ENCODE peak calls at places on chromosomes 11 and 22, in six cellular contexts. Q is MCF 10A, Z is osteocyte, F is RWPE1, E is upper lobe of right lung, T is Peyer's patch. V is an unnamed sample.

GRCh38 chr11:34264266-34265110 is 93.3 kb downstream of the ABTB2 start:
- DNase-seq in Z (no peak), Q (no peak), F (no peak), E (no peak), T (no peak), V (no peak)

GRCh38 chr11:7703785-7704184 is 2.5 kb downstream of the OVCH2 start:
- DNase-seq in Z (no peak), T (no peak), Q (no peak), E (no peak), F (no peak), V (no peak)

GRCh38 chr11:119747868-119748660 is 19.1 kb upstream of the NECTIN1 start:
- DNase-seq in Q (no peak), T (no peak), E (peak; percentile 45), Z (no peak), F (no peak), V (no peak)

GRCh38 chr11:126190792-126191191 is 20.7 kb downstream of the RPUSD4 start:
- DNase-seq in F (no peak), Q (no peak), Z (no peak), T (no peak), E (no peak), V (no peak)

GRCh38 chr11:131704682-131705081 is 334.3 kb downstream of the NTM start:
- DNase-seq in F (no peak), E (no peak), T (no peak), Q (no peak), Z (no peak), V (no peak)

GRCh38 chr11:115324569-115325432 is 179.4 kb downstream of the CADM1 start:
- DNase-seq in F (peak; percentile 36), Q (peak; percentile 68), E (no peak), T (no peak), Z (no peak), V (peak; percentile 63)

GRCh38 chr22:38706101-38706884 is 549 bp downstream of the GTPBP1 start:
- DNase-seq in T (peak; percentile 47), Z (no peak), E (peak; percentile 80), Q (peak; percentile 32), F (no peak), V (no peak)

GRCh38 chr11:131691558-131692041 is 321.2 kb downstream of the NTM start:
- DNase-seq in F (peak; percentile 69), T (no peak), E (no peak), Z (no peak), Q (no peak), V (no peak)

GRCh38 chr11:104033134-104033533 is 3.3 kb upstream of the DDI1 start:
- DNase-seq in E (no peak), T (no peak), F (peak; percentile 73), Z (no peak), Q (peak; percentile 90), V (no peak)

GRCh38 chr22:36331306-36331911 is 56.4 kb downstream of the MYH9 start:
- DNase-seq in E (peak; percentile 85), F (peak; percentile 76), T (peak; percentile 92), Z (no peak), Q (peak; percentile 97), V (no peak)

GRCh38 chr11:114265084-114265878 is 30.9 kb upstream of the NNMT start:
- DNase-seq in Z (no peak), E (no peak), F (no peak), Q (no peak), T (no peak), V (no peak)

GRCh38 chr11:64400096-64400495 is 41.1 kb downstream of the RPS6KA4 start:
- DNase-seq in T (no peak), Z (no peak), Q (peak; percentile 65), F (peak; percentile 72), E (no peak), V (no peak)

GRCh38 chr22:50576806-50577696 is 1.2 kb downstream of the CPT1B start:
- DNase-seq in F (no peak), Q (no peak), E (no peak), T (no peak), Z (no peak), V (no peak)

GRCh38 chr22:40367342-40367741 is 3.1 kb upstream of the SGSM3 start:
- DNase-seq in Z (no peak), Q (no peak), F (no peak), T (no peak), E (no peak), V (no peak)

GRCh38 chr11:69899957-69900821 is 81.0 kb upstream of the FGF3 start:
- DNase-seq in E (no peak), Z (no peak), Q (no peak), F (no peak), T (no peak), V (no peak)

GRCh38 chr22:30754971-30755759 is 60.5 kb downstream of the OSBP2 start:
- DNase-seq in F (peak; percentile 70), E (no peak), T (peak; percentile 26), Q (peak; percentile 81), Z (no peak), V (peak; percentile 36)

GRCh38 chr11:44837650-44838049 is 110.9 kb downstream of the TSPAN18 start:
- DNase-seq in T (no peak), Z (no peak), Q (no peak), F (no peak), E (no peak), V (no peak)

GRCh38 chr11:32069361-32070058 is 21.4 kb upstream of the RCN1 start:
- DNase-seq in Z (no peak), Q (no peak), T (no peak), F (no peak), E (no peak), V (no peak)

GRCh38 chr11:58286249-58286648 is 18.2 kb upstream of the OR10W1 start:
- DNase-seq in Q (peak; percentile 56), T (no peak), F (peak; percentile 11), Z (no peak), E (no peak), V (peak; percentile 17)

GRCh38 chr11:134575504-134576230 is 163.6 kb upstream of the B3GAT1 start:
- DNase-seq in T (no peak), Q (no peak), Z (peak; percentile 66), F (no peak), E (no peak), V (no peak)

GRCh38 chr22:17910561-17911311 is 113.6 kb downstream of the MICAL3 start:
- DNase-seq in F (peak; percentile 49), Q (peak; percentile 66), T (no peak), E (no peak), Z (no peak), V (no peak)

GRCh38 chr22:27420817-27421361 is 380.7 kb downstream of the MN1 start:
- DNase-seq in Z (peak; percentile 96), T (peak; percentile 18), Q (peak; percentile 96), F (peak; percentile 41), E (peak; percentile 70), V (no peak)

GRCh38 chr11:130801287-130802146 is 114.8 kb downstream of the SNX19 start:
- DNase-seq in E (no peak), F (no peak), T (no peak), Q (no peak), Z (no peak), V (no peak)

GRCh38 chr11:12640926-12641849 is 33.0 kb upstream of the TEAD1 start:
- DNase-seq in Z (no peak), F (no peak), T (no peak), Q (no peak), E (no peak), V (no peak)

GRCh38 chr22:35462558-35463230 is 62.8 kb downstream of the MCM5 start:
- DNase-seq in E (no peak), Q (no peak), T (no peak), Z (no peak), F (no peak), V (peak; percentile 7)

GRCh38 chr11:65872555-65873279 is at the start of gene EFEMP2:
- DNase-seq in F (no peak), E (peak; percentile 82), T (no peak), Q (no peak), Z (no peak), V (no peak)

GRCh38 chr22:44438481-44439131 is 59.4 kb downstream of the RTL6 start:
- DNase-seq in E (peak; percentile 57), F (no peak), T (no peak), Z (peak; percentile 82), Q (no peak), V (no peak)

GRCh38 chr11:115616941-115617340 is 112.7 kb upstream of the CADM1 start:
- DNase-seq in E (no peak), T (no peak), Z (no peak), Q (no peak), F (no peak), V (no peak)

GRCh38 chr11:117828641-117829368 is 4.3 kb upstream of the FXYD2 start:
- DNase-seq in Z (no peak), T (peak; percentile 41), E (peak; percentile 69), F (peak; percentile 57), Q (peak; percentile 49), V (no peak)

GRCh38 chr11:37762079-37762478 is 1164.0 kb upstream of the RAG2 start:
- DNase-seq in Q (no peak), F (no peak), E (no peak), Z (no peak), T (no peak), V (no peak)

GRCh38 chr22:37930952-37931440 is 22.4 kb downstream of the C22orf23 start:
- DNase-seq in E (no peak), Q (no peak), Z (no peak), F (no peak), T (no peak), V (no peak)

GRCh38 chr11:59281177-59281576 is 68.5 kb upstream of the MPEG1 start:
- DNase-seq in Z (no peak), E (no peak), Q (no peak), T (no peak), F (no peak), V (no peak)

GRCh38 chr11:83895516-83895915 is 609.3 kb upstream of the CCDC90B start:
- DNase-seq in Q (no peak), Z (no peak), E (no peak), F (no peak), T (no peak), V (no peak)

GRCh38 chr11:96648991-96649390 is 259.2 kb downstream of the JRKL start:
- DNase-seq in T (no peak), F (no peak), Q (no peak), E (no peak), Z (no peak), V (no peak)

GRCh38 chr11:68266936-68267880 is 4.6 kb downstream of the C11orf24 start:
- DNase-seq in E (no peak), Z (no peak), F (no peak), Q (no peak), T (no peak), V (no peak)

V was measured in NCI-H345.